ENCODE peak calls at places on chromosomes 1 and 21, in five cellular contexts. P is IMR-90, H is SK-N-SH, W is K562, Z is GM12878. C is an unnamed sample.

GRCh38 chr1:222904451-222904850 is 89.6 kb downstream of the DISP1 start:
- DNase-seq in P (no peak), W (no peak), H (no peak), Z (no peak), C (no peak)

GRCh38 chr21:33976082-33976979 is 60.7 kb upstream of the ATP5PO start:
- DNase-seq in H (no peak), P (peak), Z (peak), W (peak), C (peak)

GRCh38 chr1:76147917-76148316 is 73.4 kb downstream of the ST6GALNAC3 start:
- DNase-seq in W (no peak), P (no peak), H (no peak), Z (no peak), C (no peak)

GRCh38 chr1:67439277-67440029 is 9.3 kb upstream of the SERBP1 start:
- DNase-seq in W (no peak), P (no peak), H (no peak), Z (no peak), C (no peak)

GRCh38 chr1:205396972-205397616 is 24.8 kb downstream of the LEMD1 start:
- DNase-seq in Z (peak), P (peak), W (peak), H (peak), C (peak)

GRCh38 chr1:228007054-228007800 is 429 bp downstream of the WNT3A start:
- DNase-seq in Z (no peak), W (no peak), H (peak), P (no peak), C (no peak)

GRCh38 chr21:41706678-41707077 is 60.2 kb downstream of the RIPK4 start:
- DNase-seq in W (peak), Z (no peak), H (no peak), P (peak), C (no peak)

GRCh38 chr21:34815831-34816700 is 147.3 kb downstream of the CLIC6 start:
- DNase-seq in P (peak), W (no peak), H (no peak), Z (no peak), C (no peak)

GRCh38 chr1:169148472-169149252 is 42.2 kb downstream of the ATP1B1 start:
- DNase-seq in P (no peak), H (no peak), W (peak), Z (no peak), C (peak)

GRCh38 chr1:15735304-15736034 is 589 bp upstream of the SLC25A34 start:
- DNase-seq in P (no peak), Z (no peak), W (no peak), H (no peak), C (no peak)

GRCh38 chr1:244100691-244101453 is 49.8 kb downstream of the ZBTB18 start:
- DNase-seq in H (no peak), W (no peak), P (peak), Z (no peak), C (no peak)

GRCh38 chr1:165543651-165544452 is at the start of gene LRRC52:
- DNase-seq in P (no peak), H (peak), W (no peak), Z (no peak), C (no peak)

GRCh38 chr1:112465122-112465521 is 43.6 kb upstream of the WNT2B start:
- DNase-seq in P (peak), Z (no peak), W (no peak), H (no peak), C (no peak)
- TF ChIP-seq RCOR1 in P (no peak), Z (no peak), W (no peak), H (no peak), C (no peak)

GRCh38 chr1:100624886-100625430 is 87.0 kb downstream of the GPR88 start:
- DNase-seq in P (peak), W (no peak), Z (no peak), H (no peak), C (no peak)

GRCh38 chr1:100628631-100629081 is 90.7 kb downstream of the GPR88 start:
- DNase-seq in W (no peak), P (peak), H (no peak), Z (no peak), C (no peak)

GRCh38 chr1:100627936-100628335 is 90.0 kb downstream of the GPR88 start:
- DNase-seq in H (no peak), Z (no peak), W (no peak), P (peak), C (no peak)

GRCh38 chr1:100626397-100626796 is 88.5 kb downstream of the GPR88 start:
- DNase-seq in H (no peak), Z (no peak), P (peak), W (no peak), C (no peak)

GRCh38 chr1:100627018-100627716 is 89.2 kb downstream of the GPR88 start:
- DNase-seq in Z (no peak), H (no peak), P (peak), W (no peak), C (no peak)
- TF ChIP-seq RCOR1 in Z (no peak), H (no peak), P (no peak), W (no peak), C (no peak)

GRCh38 chr1:183165456-183165855 is 20.6 kb upstream of the LAMC2 start:
- DNase-seq in P (no peak), Z (no peak), H (no peak), W (no peak), C (no peak)

GRCh38 chr1:183163311-183163710 is 22.8 kb upstream of the LAMC2 start:
- DNase-seq in H (no peak), P (peak), W (no peak), Z (no peak), C (peak)

GRCh38 chr1:183164963-183165362 is 21.1 kb upstream of the LAMC2 start:
- DNase-seq in P (no peak), W (no peak), Z (no peak), H (no peak), C (no peak)

GRCh38 chr1:183166439-183166838 is 19.6 kb upstream of the LAMC2 start:
- DNase-seq in H (no peak), W (no peak), Z (no peak), P (no peak), C (no peak)

DNA sequence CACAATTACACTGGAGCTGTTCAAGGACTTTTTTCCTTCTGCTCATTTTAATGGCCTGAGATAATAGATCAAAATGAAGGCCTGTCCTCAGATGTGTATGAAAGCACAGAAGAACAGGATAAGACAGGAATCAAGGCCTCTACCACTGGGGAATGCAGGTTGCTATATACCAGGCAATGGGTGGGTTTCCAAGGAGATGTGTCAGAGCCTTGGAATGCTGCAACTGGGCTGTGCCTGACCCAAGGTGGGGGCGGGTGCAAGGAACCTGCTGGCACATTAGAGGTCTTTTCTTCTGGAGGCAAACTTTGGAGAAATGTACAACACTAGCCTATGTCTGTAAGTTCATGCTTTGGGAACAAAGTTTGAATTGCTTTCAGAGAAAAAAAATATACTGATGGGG is 21.7 kb upstream of the LAMC2 start:
- DNase-seq in H (no peak), Z (no peak), W (no peak), P (peak), C (peak)
- TF ChIP-seq RCOR1 in H (no peak), Z (no peak), W (no peak), P (no peak), C (no peak)

GRCh38 chr21:25568230-25568629 is 39.1 kb downstream of the MRPL39 start:
- DNase-seq in W (no peak), Z (no peak), P (peak), H (no peak), C (no peak)
- TF ChIP-seq RCOR1 in W (no peak), Z (no peak), P (no peak), H (no peak), C (no peak)